ENCODE peak calls at places on chromosomes 16 and 17, in seven cellular contexts. F, Z, N, L, C, O and Q are unnamed samples.

GRCh38 chr17:77002103-77003045 is 134.2 kb downstream of the MGAT5B start:
- DNase-seq in N (no peak), F (no peak), L (no peak), O (peak; percentile 75), C (no peak), Z (peak; percentile 56), Q (no peak)

GRCh38 chr17:50605434-50605833 is 29.2 kb upstream of the ABCC3 start:
- DNase-seq in C (no peak), O (no peak), N (no peak), F (no peak), L (no peak), Z (peak; percentile 45), Q (no peak)

GRCh38 chr17:41793749-41794602 is 7.5 kb upstream of the JUP start:
- DNase-seq in N (no peak), O (peak; percentile 59), F (no peak), L (no peak), C (no peak), Z (peak; percentile 44), Q (no peak)

GRCh38 chr17:70677783-70678647 is 508.7 kb downstream of the KCNJ2 start:
- DNase-seq in L (no peak), N (peak; percentile 49), O (no peak), F (peak; percentile 25), C (no peak), Z (no peak), Q (no peak)

GRCh38 chr16:11372073-11372923 is 27.0 kb downstream of the RMI2 start:
- DNase-seq in Z (no peak), F (no peak), C (no peak), L (no peak), N (peak; percentile 39), O (no peak), Q (no peak)

GRCh38 chr17:75129576-75129975 is 2.0 kb downstream of the NT5C start:
- DNase-seq in Z (no peak), F (no peak), O (no peak), C (no peak), L (no peak), N (no peak), Q (no peak)

GRCh38 chr17:33949100-33949499 is 306.0 kb upstream of the CCL2 start:
- DNase-seq in C (no peak), O (no peak), Z (no peak), L (no peak), F (no peak), N (no peak), Q (no peak)

GRCh38 chr16:67723940-67724339 is 4.8 kb upstream of the GFOD2 start:
- DNase-seq in F (no peak), Z (no peak), N (peak; percentile 45), O (no peak), L (no peak), C (no peak), Q (no peak)

GRCh38 chr17:28227278-28228108 is 91.5 kb upstream of the TMEM97 start:
- DNase-seq in L (no peak), N (peak; percentile 73), O (no peak), F (peak; percentile 99), C (no peak), Z (peak; percentile 71), Q (no peak)

GRCh38 chr16:16150117-16150877 is 73.0 kb downstream of the ABCC6 start:
- DNase-seq in F (no peak), Z (peak; percentile 39), N (peak; percentile 84), L (no peak), O (peak; percentile 76), C (no peak), Q (no peak)

GRCh38 chr16:83552193-83552592 is 255.6 kb upstream of the HSBP1 start:
- DNase-seq in N (no peak), O (peak; percentile 77), L (no peak), C (peak; percentile 1), Z (peak; percentile 89), F (no peak), Q (no peak)

GRCh38 chr17:59542960-59543635 is 22.3 kb upstream of the DHX40 start:
- DNase-seq in C (no peak), Z (no peak), F (no peak), O (no peak), L (no peak), N (no peak), Q (no peak)

GRCh38 chr16:10940501-10941079 is 1.7 kb downstream of the DEXI start:
- DNase-seq in N (no peak), O (peak; percentile 34), Z (no peak), C (no peak), F (no peak), L (no peak), Q (no peak)